ENCODE peak calls at places on chromosomes 1 and 21, in four cellular contexts. P is K562, Y is IMR-90, L is GM12878. K is an unnamed sample.

GRCh38 chr1:220374449-220374848 is 102.2 kb upstream of the RAB3GAP2 start:
- DNase-seq in P (no peak), Y (no peak), L (no peak), K (no peak)

GRCh38 chr1:168555521-168556046 is 11.8 kb upstream of the XCL2 start:
- DNase-seq in P (no peak), Y (no peak), L (no peak), K (no peak)

GRCh38 chr1:216183427-216183826 is 239.8 kb downstream of the USH2A start:
- DNase-seq in P (no peak), Y (peak; percentile 40), L (no peak), K (no peak)

GRCh38 chr1:36083635-36084501 is at the start of gene TEKT2:
- DNase-seq in P (no peak), Y (no peak), L (no peak), K (peak; percentile 52)

GRCh38 chr1:69952691-69953090 is 252.7 kb downstream of the LRRC40 start:
- DNase-seq in P (no peak), Y (no peak), L (no peak), K (no peak)

GRCh38 chr21:29196021-29196663 is 65.7 kb downstream of the MAP3K7CL start:
- DNase-seq in P (peak; percentile 77), Y (peak; percentile 97), L (peak; percentile 90), K (peak; percentile 90)

GRCh38 chr21:17352937-17353655 is 159.7 kb upstream of the CXADR start:
- DNase-seq in P (no peak), Y (no peak), L (no peak), K (no peak)

GRCh38 chr1:48055854-48056253 is 58.7 kb upstream of the TRABD2B start:
- DNase-seq in P (no peak), Y (no peak), L (no peak), K (no peak)

GRCh38 chr1:85577421-85578320 is 2.9 kb upstream of the CCN1 start:
- DNase-seq in P (no peak), Y (no peak), L (no peak), K (peak; percentile 74)

GRCh38 chr1:12600880-12601633 is 17.0 kb downstream of the DHRS3 start:
- DNase-seq in P (peak; percentile 80), Y (no peak), L (no peak), K (peak; percentile 56)
- TF ChIP-seq CTCF in P (peak; percentile 87), Y (peak; percentile 25), L (peak; percentile 60), K (peak; percentile 59)

DNA sequence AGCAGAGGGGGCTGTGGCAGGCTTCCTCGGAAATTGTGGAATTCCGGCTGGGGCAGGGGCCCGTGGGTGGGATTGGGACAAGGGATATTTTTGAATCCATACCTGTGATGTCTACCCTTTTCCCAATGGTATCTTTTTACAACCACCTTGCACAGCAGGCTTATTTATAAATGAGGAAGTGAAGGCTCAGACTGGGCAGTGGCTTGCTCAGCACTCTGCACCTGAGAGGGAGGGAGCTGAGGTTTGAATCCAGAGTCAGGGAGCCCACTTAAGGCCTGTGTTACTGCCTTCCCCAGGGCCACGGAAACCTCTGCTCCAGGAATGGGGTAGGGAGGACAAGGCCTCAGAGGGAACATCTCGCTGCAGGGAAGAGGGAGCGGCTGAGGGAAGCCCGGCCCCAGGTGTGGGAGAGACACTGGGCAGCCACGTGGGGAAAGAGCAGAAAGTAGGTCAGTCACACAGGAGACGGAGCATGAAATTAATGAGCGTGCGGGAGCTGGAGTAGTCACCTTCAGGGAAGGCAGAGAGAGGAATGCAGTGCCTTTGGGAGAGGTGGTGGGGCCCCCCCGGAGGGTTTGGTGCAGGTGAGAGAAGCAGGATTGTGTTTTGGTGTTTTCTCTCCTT is 35.4 kb upstream of the SCMH1 start:
- DNase-seq in P (no peak), Y (no peak), L (no peak), K (no peak)
- H3K4me1 ChIP-seq in P (no peaks in the 10 kb centered on the region), Y (no peaks in the 10 kb centered on the region), L (no peaks in the 10 kb centered on the region), K (no peaks in the 10 kb centered on the region)

GRCh38 chr1:178774263-178774662 is 49.2 kb downstream of the RALGPS2 start:
- DNase-seq in P (peak; percentile 37), Y (peak; percentile 28), L (no peak), K (peak; percentile 29)
- TF ChIP-seq FOS in P (no peak), Y (no peak), L (no peak), K (no peak)

GRCh38 chr1:241109039-241109438 is 248.0 kb downstream of the RGS7 start:
- DNase-seq in P (no peak), Y (no peak), L (no peak), K (no peak)
- TF ChIP-seq CTCF in P (no peak), Y (no peak), L (no peak), K (no peak)

DNA sequence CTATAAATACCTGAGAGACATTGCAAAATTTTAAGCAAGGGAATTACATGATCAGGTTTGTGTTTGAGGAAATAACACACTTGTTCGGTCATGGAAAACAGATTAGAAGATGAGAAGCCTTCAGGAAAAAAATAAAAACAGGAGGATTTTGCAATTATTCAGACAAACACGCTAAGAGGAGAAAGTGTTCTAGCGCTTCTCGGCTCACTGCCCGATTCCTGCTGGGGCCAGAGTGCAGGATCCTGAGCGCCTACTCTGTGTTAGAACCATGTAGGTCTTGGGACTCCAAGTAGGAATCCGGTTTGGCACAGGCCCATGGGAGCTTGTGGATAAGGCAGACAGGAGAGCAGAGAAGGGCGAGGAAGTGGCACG is 8.1 kb upstream of the PRELP start:
- DNase-seq in P (no peak), Y (no peak), L (no peak), K (peak; percentile 32)
- H3K4me1 ChIP-seq in P (no peaks in the 10 kb centered on the region), Y (peaks cover 19% of the 10 kb centered on the region), L (no peaks in the 10 kb centered on the region), K (no peaks in the 10 kb centered on the region)

GRCh38 chr1:43548285-43549271 is 17.9 kb downstream of the PTPRF start:
- DNase-seq in P (no peak), Y (no peak), L (no peak), K (no peak)

GRCh38 chr1:43552059-43552742 is 21.5 kb downstream of the PTPRF start:
- DNase-seq in P (no peak), Y (no peak), L (no peak), K (no peak)

GRCh38 chr1:43550598-43551246 is 20.0 kb downstream of the PTPRF start:
- DNase-seq in P (no peak), Y (no peak), L (no peak), K (no peak)

GRCh38 chr1:43551396-43551888 is 20.8 kb downstream of the PTPRF start:
- DNase-seq in P (no peak), Y (no peak), L (no peak), K (no peak)

DNA sequence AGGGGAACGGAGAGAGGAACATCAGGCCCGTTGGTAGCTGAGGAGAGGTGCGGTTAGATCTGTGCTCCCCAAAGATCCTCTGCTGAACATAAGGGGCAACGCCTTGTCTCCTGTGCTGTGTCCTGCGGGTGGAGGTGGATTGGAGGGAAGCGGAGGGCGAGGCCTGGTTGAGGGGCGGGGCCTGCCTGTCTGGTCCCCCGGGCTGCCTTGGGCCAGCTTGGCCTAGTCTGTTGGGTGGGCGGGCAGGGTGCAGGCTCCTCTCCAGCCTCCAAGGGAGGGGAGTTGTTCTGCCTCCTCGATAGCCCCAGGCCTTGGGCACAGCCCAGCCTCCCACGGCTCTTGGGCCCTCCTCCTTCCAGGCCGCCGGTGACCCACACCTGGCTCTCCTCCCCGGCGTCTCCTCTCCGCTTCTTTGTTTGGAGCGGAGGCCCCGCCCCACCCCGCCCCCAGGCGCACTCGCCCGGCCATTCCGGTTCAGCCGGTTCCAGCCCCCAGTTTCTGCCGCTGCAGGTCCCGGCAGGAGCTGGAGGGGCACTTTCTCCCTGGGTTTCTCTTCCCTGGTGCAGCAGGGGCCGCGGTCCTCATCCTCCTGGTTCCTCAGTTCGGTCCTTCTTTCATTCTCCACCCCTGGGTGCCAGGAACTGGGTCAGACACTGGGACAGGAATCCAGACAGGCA is 19.4 kb downstream of the PTPRF start:
- DNase-seq in P (peak; percentile 81), Y (no peak), L (no peak), K (no peak)
- TF ChIP-seq FOS in P (no peak), Y (no peak), L (no peak), K (no peak)

GRCh38 chr1:32414186-32414886 is 20.1 kb upstream of the BSDC1 start:
- DNase-seq in P (no peak), Y (no peak), L (no peak), K (no peak)

GRCh38 chr1:32411261-32411660 is 17.0 kb upstream of the BSDC1 start:
- DNase-seq in P (no peak), Y (no peak), L (no peak), K (no peak)

GRCh38 chr1:32413507-32414185 is 19.4 kb upstream of the BSDC1 start:
- DNase-seq in P (peak; percentile 96), Y (peak; percentile 68), L (peak; percentile 48), K (peak; percentile 63)
- TF ChIP-seq CTCF in P (peak; percentile 93), Y (peak; percentile 77), L (peak; percentile 78), K (peak; percentile 83)

K was measured in endothelial cell of umbilical vein.